ENCODE peak calls at places on chromosomes 5 and 9, in five cellular contexts. One of them, this sample, is unnamed.

GRCh38 chr5:148556835-148557234 is 97.5 kb downstream of the HTR4 start:
- DNase-seq in tibial nerve: no peak
- DNase-seq in NCI-H1930: no peak
- DNase-seq in head of caudate nucleus: no peak
- DNase-seq in neural crest cell: no peak
- DNase-seq in this sample: no peak

GRCh38 chr5:177183766-177184165 is 50.2 kb downstream of the NSD1 start:
- DNase-seq in tibial nerve: no peak
- DNase-seq in NCI-H1930: no peak
- DNase-seq in head of caudate nucleus: no peak
- DNase-seq in neural crest cell: no peak
- DNase-seq in this sample: no peak

GRCh38 chr9:111731916-111732315 is 62.8 kb downstream of the SHOC1 start:
- DNase-seq in tibial nerve: no peak
- DNase-seq in NCI-H1930: no peak
- DNase-seq in head of caudate nucleus: no peak
- DNase-seq in neural crest cell: no peak
- DNase-seq in this sample: no peak

GRCh38 chr5:172454355-172455086 is at the start of gene SH3PXD2B:
- DNase-seq in tibial nerve: no peak
- DNase-seq in NCI-H1930: no peak
- DNase-seq in head of caudate nucleus: peak
- DNase-seq in neural crest cell: peak
- DNase-seq in this sample: peak

GRCh38 chr9:105912868-105913516 is 218.7 kb downstream of the TMEM38B start:
- DNase-seq in tibial nerve: no peak
- DNase-seq in NCI-H1930: no peak
- DNase-seq in head of caudate nucleus: no peak
- DNase-seq in neural crest cell: no peak
- DNase-seq in this sample: no peak

GRCh38 chr5:142915840-142916424 is 145.8 kb downstream of the ARHGAP26 start:
- DNase-seq in tibial nerve: no peak
- DNase-seq in NCI-H1930: peak
- DNase-seq in head of caudate nucleus: peak
- DNase-seq in neural crest cell: peak
- DNase-seq in this sample: peak

GRCh38 chr9:88011005-88011766 is 36.9 kb upstream of the CDK20 start:
- DNase-seq in tibial nerve: no peak
- DNase-seq in NCI-H1930: no peak
- DNase-seq in head of caudate nucleus: no peak
- DNase-seq in neural crest cell: no peak
- DNase-seq in this sample: no peak

GRCh38 chr9:6788175-6789016 is 30.6 kb downstream of the KDM4C start:
- DNase-seq in tibial nerve: no peak
- DNase-seq in NCI-H1930: no peak
- DNase-seq in head of caudate nucleus: peak
- DNase-seq in neural crest cell: no peak
- DNase-seq in this sample: no peak

GRCh38 chr5:142800776-142801494 is 30.8 kb downstream of the ARHGAP26 start:
- DNase-seq in tibial nerve: no peak
- DNase-seq in NCI-H1930: no peak
- DNase-seq in head of caudate nucleus: peak
- DNase-seq in neural crest cell: no peak
- DNase-seq in this sample: no peak

GRCh38 chr5:56164371-56164770 is 68.8 kb downstream of the ANKRD55 start:
- DNase-seq in tibial nerve: peak
- DNase-seq in NCI-H1930: no peak
- DNase-seq in head of caudate nucleus: peak
- DNase-seq in neural crest cell: peak
- DNase-seq in this sample: no peak

GRCh38 chr5:150557507-150557872 is 49.6 kb downstream of the NDST1 start:
- DNase-seq in tibial nerve: no peak
- DNase-seq in NCI-H1930: no peak
- DNase-seq in head of caudate nucleus: no peak
- DNase-seq in neural crest cell: no peak
- DNase-seq in this sample: no peak

GRCh38 chr5:153523196-153523595 is 32.7 kb downstream of the GRIA1 start:
- DNase-seq in tibial nerve: no peak
- DNase-seq in NCI-H1930: no peak
- DNase-seq in head of caudate nucleus: no peak
- DNase-seq in neural crest cell: no peak
- DNase-seq in this sample: no peak

GRCh38 chr5:21774791-21775190 is 1078.4 kb downstream of the CDH12 start:
- DNase-seq in tibial nerve: no peak
- DNase-seq in NCI-H1930: no peak
- DNase-seq in head of caudate nucleus: no peak
- DNase-seq in neural crest cell: no peak
- DNase-seq in this sample: no peak

GRCh38 chr9:119003218-119003617 is 366.0 kb downstream of the BRINP1 start:
- DNase-seq in tibial nerve: no peak
- DNase-seq in NCI-H1930: no peak
- DNase-seq in head of caudate nucleus: no peak
- DNase-seq in neural crest cell: no peak
- DNase-seq in this sample: no peak

GRCh38 chr5:132608107-132608506 is 49.9 kb upstream of the IL13 start:
- DNase-seq in tibial nerve: no peak
- DNase-seq in NCI-H1930: no peak
- DNase-seq in head of caudate nucleus: no peak
- DNase-seq in neural crest cell: no peak
- DNase-seq in this sample: no peak

GRCh38 chr5:38916802-38917201 is 71.0 kb downstream of the OSMR start:
- DNase-seq in tibial nerve: no peak
- DNase-seq in NCI-H1930: no peak
- DNase-seq in head of caudate nucleus: no peak
- DNase-seq in neural crest cell: no peak
- DNase-seq in this sample: no peak

This sample was measured in NCI-H774.